ENCODE peak calls at places on chromosomes 16 and 17, in nine cellular contexts. One of them, this sample, is unnamed.

GRCh38 chr16:77963185-77964044 is 58.9 kb upstream of the CLEC3A start:
- DNase-seq in lower leg skin: no peak
- DNase-seq in NCI-H460: no peak
- DNase-seq in stimulated activated CD4-positive, alpha-beta T cell treated with anti-CD3 and anti-CD28 coated beads, Interleukin-15, amount 100 ng/mL, for 24 hours: no peak
- DNase-seq in bronchial epithelial cell: no peak
- DNase-seq in ascending aorta: no peak
- DNase-seq in SW 1271: no peak
- DNase-seq in GM12892: no peak
- DNase-seq in GM04503: no peak
- DNase-seq in this sample: no peak

GRCh38 chr16:70576431-70577255 is 53.0 kb downstream of the SF3B3 start:
- DNase-seq in lower leg skin: peak
- DNase-seq in NCI-H460: peak
- DNase-seq in stimulated activated CD4-positive, alpha-beta T cell treated with anti-CD3 and anti-CD28 coated beads, Interleukin-15, amount 100 ng/mL, for 24 hours: no peak
- DNase-seq in bronchial epithelial cell: peak
- DNase-seq in ascending aorta: peak
- DNase-seq in SW 1271: peak
- DNase-seq in GM12892: no peak
- DNase-seq in GM04503: peak
- DNase-seq in this sample: peak

GRCh38 chr17:70137451-70138230 is 31.7 kb upstream of the KCNJ2 start:
- DNase-seq in lower leg skin: peak
- DNase-seq in NCI-H460: peak
- DNase-seq in stimulated activated CD4-positive, alpha-beta T cell treated with anti-CD3 and anti-CD28 coated beads, Interleukin-15, amount 100 ng/mL, for 24 hours: peak
- DNase-seq in bronchial epithelial cell: peak
- DNase-seq in ascending aorta: peak
- DNase-seq in SW 1271: no peak
- DNase-seq in GM12892: peak
- DNase-seq in GM04503: peak
- DNase-seq in this sample: peak

GRCh38 chr17:45429338-45430005 is 3.2 kb downstream of the ARHGAP27 start:
- DNase-seq in lower leg skin: no peak
- DNase-seq in NCI-H460: no peak
- DNase-seq in stimulated activated CD4-positive, alpha-beta T cell treated with anti-CD3 and anti-CD28 coated beads, Interleukin-15, amount 100 ng/mL, for 24 hours: no peak
- DNase-seq in bronchial epithelial cell: no peak
- DNase-seq in ascending aorta: no peak
- DNase-seq in SW 1271: no peak
- DNase-seq in GM12892: no peak
- DNase-seq in GM04503: no peak
- DNase-seq in this sample: no peak

GRCh38 chr16:3220839-3221238 is 14.1 kb downstream of the ZNF200 start:
- DNase-seq in lower leg skin: no peak
- DNase-seq in NCI-H460: no peak
- DNase-seq in stimulated activated CD4-positive, alpha-beta T cell treated with anti-CD3 and anti-CD28 coated beads, Interleukin-15, amount 100 ng/mL, for 24 hours: no peak
- DNase-seq in bronchial epithelial cell: no peak
- DNase-seq in ascending aorta: no peak
- DNase-seq in SW 1271: no peak
- DNase-seq in GM12892: no peak
- DNase-seq in GM04503: no peak
- DNase-seq in this sample: no peak

GRCh38 chr16:85094176-85094805 is 18.0 kb downstream of the CIBAR2 start:
- DNase-seq in lower leg skin: no peak
- DNase-seq in NCI-H460: no peak
- DNase-seq in stimulated activated CD4-positive, alpha-beta T cell treated with anti-CD3 and anti-CD28 coated beads, Interleukin-15, amount 100 ng/mL, for 24 hours: no peak
- DNase-seq in bronchial epithelial cell: no peak
- DNase-seq in ascending aorta: no peak
- DNase-seq in SW 1271: no peak
- DNase-seq in GM12892: no peak
- DNase-seq in GM04503: no peak
- DNase-seq in this sample: no peak

GRCh38 chr16:64731891-64732290 is 390.0 kb downstream of the CDH11 start:
- DNase-seq in lower leg skin: no peak
- DNase-seq in NCI-H460: no peak
- DNase-seq in stimulated activated CD4-positive, alpha-beta T cell treated with anti-CD3 and anti-CD28 coated beads, Interleukin-15, amount 100 ng/mL, for 24 hours: no peak
- DNase-seq in bronchial epithelial cell: no peak
- DNase-seq in ascending aorta: no peak
- DNase-seq in SW 1271: no peak
- DNase-seq in GM12892: no peak
- DNase-seq in GM04503: no peak
- DNase-seq in this sample: no peak

GRCh38 chr16:10859650-10860049 is 17.4 kb upstream of the CIITA start:
- DNase-seq in lower leg skin: no peak
- DNase-seq in NCI-H460: no peak
- DNase-seq in stimulated activated CD4-positive, alpha-beta T cell treated with anti-CD3 and anti-CD28 coated beads, Interleukin-15, amount 100 ng/mL, for 24 hours: no peak
- DNase-seq in bronchial epithelial cell: peak
- DNase-seq in ascending aorta: no peak
- DNase-seq in SW 1271: no peak
- DNase-seq in GM12892: no peak
- DNase-seq in GM04503: no peak
- DNase-seq in this sample: peak

GRCh38 chr16:67432491-67432890 is 1.6 kb downstream of the HSD11B2 start:
- DNase-seq in lower leg skin: no peak
- DNase-seq in NCI-H460: no peak
- DNase-seq in stimulated activated CD4-positive, alpha-beta T cell treated with anti-CD3 and anti-CD28 coated beads, Interleukin-15, amount 100 ng/mL, for 24 hours: no peak
- DNase-seq in bronchial epithelial cell: no peak
- DNase-seq in ascending aorta: no peak
- DNase-seq in SW 1271: no peak
- DNase-seq in GM12892: no peak
- DNase-seq in GM04503: no peak
- DNase-seq in this sample: no peak

GRCh38 chr17:72151565-72152391 is 31.0 kb downstream of the SOX9 start:
- DNase-seq in lower leg skin: no peak
- DNase-seq in NCI-H460: peak
- DNase-seq in stimulated activated CD4-positive, alpha-beta T cell treated with anti-CD3 and anti-CD28 coated beads, Interleukin-15, amount 100 ng/mL, for 24 hours: no peak
- DNase-seq in bronchial epithelial cell: peak
- DNase-seq in ascending aorta: no peak
- DNase-seq in SW 1271: peak
- DNase-seq in GM12892: no peak
- DNase-seq in GM04503: no peak
- DNase-seq in this sample: no peak

GRCh38 chr16:53433930-53434435 is 288 bp upstream of the RBL2 start:
- DNase-seq in lower leg skin: no peak
- DNase-seq in NCI-H460: no peak
- DNase-seq in stimulated activated CD4-positive, alpha-beta T cell treated with anti-CD3 and anti-CD28 coated beads, Interleukin-15, amount 100 ng/mL, for 24 hours: no peak
- DNase-seq in bronchial epithelial cell: peak
- DNase-seq in ascending aorta: no peak
- DNase-seq in SW 1271: no peak
- DNase-seq in GM12892: no peak
- DNase-seq in GM04503: no peak
- DNase-seq in this sample: no peak

GRCh38 chr16:67202956-67203493 is 4.1 kb downstream of the ELMO3 start:
- DNase-seq in lower leg skin: no peak
- DNase-seq in NCI-H460: no peak
- DNase-seq in stimulated activated CD4-positive, alpha-beta T cell treated with anti-CD3 and anti-CD28 coated beads, Interleukin-15, amount 100 ng/mL, for 24 hours: no peak
- DNase-seq in bronchial epithelial cell: no peak
- DNase-seq in ascending aorta: no peak
- DNase-seq in SW 1271: no peak
- DNase-seq in GM12892: no peak
- DNase-seq in GM04503: no peak
- DNase-seq in this sample: no peak

GRCh38 chr16:56554441-56554840 is 10.4 kb upstream of the MT4 start:
- DNase-seq in lower leg skin: no peak
- DNase-seq in NCI-H460: no peak
- DNase-seq in stimulated activated CD4-positive, alpha-beta T cell treated with anti-CD3 and anti-CD28 coated beads, Interleukin-15, amount 100 ng/mL, for 24 hours: no peak
- DNase-seq in bronchial epithelial cell: no peak
- DNase-seq in ascending aorta: no peak
- DNase-seq in SW 1271: no peak
- DNase-seq in GM12892: no peak
- DNase-seq in GM04503: no peak
- DNase-seq in this sample: no peak

GRCh38 chr16:55369151-55369550 is 45.1 kb downstream of the IRX6 start:
- DNase-seq in lower leg skin: no peak
- DNase-seq in NCI-H460: no peak
- DNase-seq in stimulated activated CD4-positive, alpha-beta T cell treated with anti-CD3 and anti-CD28 coated beads, Interleukin-15, amount 100 ng/mL, for 24 hours: no peak
- DNase-seq in bronchial epithelial cell: no peak
- DNase-seq in ascending aorta: no peak
- DNase-seq in SW 1271: no peak
- DNase-seq in GM12892: no peak
- DNase-seq in GM04503: no peak
- DNase-seq in this sample: no peak

GRCh38 chr17:21522755-21523154 is 146.6 kb downstream of the KCNJ12 start:
- DNase-seq in lower leg skin: peak
- DNase-seq in NCI-H460: no peak
- DNase-seq in stimulated activated CD4-positive, alpha-beta T cell treated with anti-CD3 and anti-CD28 coated beads, Interleukin-15, amount 100 ng/mL, for 24 hours: no peak
- DNase-seq in bronchial epithelial cell: no peak
- DNase-seq in ascending aorta: no peak
- DNase-seq in SW 1271: no peak
- DNase-seq in GM12892: no peak
- DNase-seq in GM04503: no peak
- DNase-seq in this sample: no peak

GRCh38 chr17:27266228-27266627 is 27.7 kb upstream of the WSB1 start:
- DNase-seq in lower leg skin: no peak
- DNase-seq in NCI-H460: no peak
- DNase-seq in stimulated activated CD4-positive, alpha-beta T cell treated with anti-CD3 and anti-CD28 coated beads, Interleukin-15, amount 100 ng/mL, for 24 hours: no peak
- DNase-seq in bronchial epithelial cell: no peak
- DNase-seq in ascending aorta: no peak
- DNase-seq in SW 1271: no peak
- DNase-seq in GM12892: no peak
- DNase-seq in GM04503: no peak
- DNase-seq in this sample: no peak

GRCh38 chr16:56603589-56603988 is 4.8 kb upstream of the MT2A start:
- DNase-seq in lower leg skin: no peak
- DNase-seq in NCI-H460: peak
- DNase-seq in stimulated activated CD4-positive, alpha-beta T cell treated with anti-CD3 and anti-CD28 coated beads, Interleukin-15, amount 100 ng/mL, for 24 hours: peak
- DNase-seq in bronchial epithelial cell: peak
- DNase-seq in ascending aorta: no peak
- DNase-seq in SW 1271: peak
- DNase-seq in GM12892: no peak
- DNase-seq in GM04503: no peak
- DNase-seq in this sample: no peak

GRCh38 chr16:51994597-51994996 is 552.3 kb downstream of the TOX3 start:
- DNase-seq in lower leg skin: no peak
- DNase-seq in NCI-H460: no peak
- DNase-seq in stimulated activated CD4-positive, alpha-beta T cell treated with anti-CD3 and anti-CD28 coated beads, Interleukin-15, amount 100 ng/mL, for 24 hours: no peak
- DNase-seq in bronchial epithelial cell: peak
- DNase-seq in ascending aorta: no peak
- DNase-seq in SW 1271: peak
- DNase-seq in GM12892: no peak
- DNase-seq in GM04503: no peak
- DNase-seq in this sample: no peak

GRCh38 chr16:27742333-27742732 is 192.4 kb downstream of the KATNIP start:
- DNase-seq in lower leg skin: no peak
- DNase-seq in NCI-H460: no peak
- DNase-seq in stimulated activated CD4-positive, alpha-beta T cell treated with anti-CD3 and anti-CD28 coated beads, Interleukin-15, amount 100 ng/mL, for 24 hours: no peak
- DNase-seq in bronchial epithelial cell: peak
- DNase-seq in ascending aorta: no peak
- DNase-seq in SW 1271: no peak
- DNase-seq in GM12892: no peak
- DNase-seq in GM04503: no peak
- DNase-seq in this sample: no peak

GRCh38 chr17:40480501-40481003 is 20.9 kb downstream of the TNS4 start:
- DNase-seq in lower leg skin: no peak
- DNase-seq in NCI-H460: peak
- DNase-seq in stimulated activated CD4-positive, alpha-beta T cell treated with anti-CD3 and anti-CD28 coated beads, Interleukin-15, amount 100 ng/mL, for 24 hours: peak
- DNase-seq in bronchial epithelial cell: peak
- DNase-seq in ascending aorta: no peak
- DNase-seq in SW 1271: peak
- DNase-seq in GM12892: no peak
- DNase-seq in GM04503: no peak
- DNase-seq in this sample: no peak

GRCh38 chr17:81002409-81003361 is 11.0 kb downstream of the CHMP6 start:
- DNase-seq in lower leg skin: peak
- DNase-seq in NCI-H460: no peak
- DNase-seq in stimulated activated CD4-positive, alpha-beta T cell treated with anti-CD3 and anti-CD28 coated beads, Interleukin-15, amount 100 ng/mL, for 24 hours: no peak
- DNase-seq in bronchial epithelial cell: peak
- DNase-seq in ascending aorta: no peak
- DNase-seq in SW 1271: no peak
- DNase-seq in GM12892: peak
- DNase-seq in GM04503: no peak
- DNase-seq in this sample: peak

GRCh38 chr16:88810868-88811599 is 694 bp downstream of the APRT start:
- DNase-seq in lower leg skin: peak
- DNase-seq in NCI-H460: peak
- DNase-seq in stimulated activated CD4-positive, alpha-beta T cell treated with anti-CD3 and anti-CD28 coated beads, Interleukin-15, amount 100 ng/mL, for 24 hours: peak
- DNase-seq in bronchial epithelial cell: peak
- DNase-seq in ascending aorta: peak
- DNase-seq in SW 1271: peak
- DNase-seq in GM12892: peak
- DNase-seq in GM04503: no peak
- DNase-seq in this sample: peak

GRCh38 chr17:81422776-81423697 is 27.8 kb downstream of the BAHCC1 start:
- DNase-seq in lower leg skin: peak
- DNase-seq in NCI-H460: peak
- DNase-seq in stimulated activated CD4-positive, alpha-beta T cell treated with anti-CD3 and anti-CD28 coated beads, Interleukin-15, amount 100 ng/mL, for 24 hours: no peak
- DNase-seq in bronchial epithelial cell: peak
- DNase-seq in ascending aorta: peak
- DNase-seq in SW 1271: peak
- DNase-seq in GM12892: no peak
- DNase-seq in GM04503: no peak
- DNase-seq in this sample: peak

GRCh38 chr16:58127033-58127556 is 2.1 kb downstream of the CFAP20 start:
- DNase-seq in lower leg skin: no peak
- DNase-seq in NCI-H460: no peak
- DNase-seq in stimulated activated CD4-positive, alpha-beta T cell treated with anti-CD3 and anti-CD28 coated beads, Interleukin-15, amount 100 ng/mL, for 24 hours: peak
- DNase-seq in bronchial epithelial cell: peak
- DNase-seq in ascending aorta: no peak
- DNase-seq in SW 1271: peak
- DNase-seq in GM12892: no peak
- DNase-seq in GM04503: peak
- DNase-seq in this sample: no peak

GRCh38 chr16:30139895-30140481 is 17.0 kb upstream of the MAPK3 start:
- DNase-seq in lower leg skin: no peak
- DNase-seq in NCI-H460: no peak
- DNase-seq in stimulated activated CD4-positive, alpha-beta T cell treated with anti-CD3 and anti-CD28 coated beads, Interleukin-15, amount 100 ng/mL, for 24 hours: no peak
- DNase-seq in bronchial epithelial cell: no peak
- DNase-seq in ascending aorta: no peak
- DNase-seq in SW 1271: no peak
- DNase-seq in GM12892: no peak
- DNase-seq in GM04503: no peak
- DNase-seq in this sample: no peak

GRCh38 chr17:53061446-53061845 is 761.3 kb upstream of the KIF2B start:
- DNase-seq in lower leg skin: no peak
- DNase-seq in NCI-H460: no peak
- DNase-seq in stimulated activated CD4-positive, alpha-beta T cell treated with anti-CD3 and anti-CD28 coated beads, Interleukin-15, amount 100 ng/mL, for 24 hours: no peak
- DNase-seq in bronchial epithelial cell: no peak
- DNase-seq in ascending aorta: no peak
- DNase-seq in SW 1271: no peak
- DNase-seq in GM12892: no peak
- DNase-seq in GM04503: no peak
- DNase-seq in this sample: no peak

GRCh38 chr16:57634171-57634570 is 5.7 kb downstream of the ADGRG1 start:
- DNase-seq in lower leg skin: no peak
- DNase-seq in NCI-H460: no peak
- DNase-seq in stimulated activated CD4-positive, alpha-beta T cell treated with anti-CD3 and anti-CD28 coated beads, Interleukin-15, amount 100 ng/mL, for 24 hours: no peak
- DNase-seq in bronchial epithelial cell: no peak
- DNase-seq in ascending aorta: no peak
- DNase-seq in SW 1271: peak
- DNase-seq in GM12892: no peak
- DNase-seq in GM04503: no peak
- DNase-seq in this sample: no peak

GRCh38 chr16:27286446-27286845 is 17.9 kb upstream of the NSMCE1 start:
- DNase-seq in lower leg skin: peak
- DNase-seq in NCI-H460: peak
- DNase-seq in stimulated activated CD4-positive, alpha-beta T cell treated with anti-CD3 and anti-CD28 coated beads, Interleukin-15, amount 100 ng/mL, for 24 hours: no peak
- DNase-seq in bronchial epithelial cell: peak
- DNase-seq in ascending aorta: peak
- DNase-seq in SW 1271: peak
- DNase-seq in GM12892: no peak
- DNase-seq in GM04503: peak
- DNase-seq in this sample: no peak

GRCh38 chr16:47258874-47259461 is 115.2 kb upstream of the NETO2 start:
- DNase-seq in lower leg skin: no peak
- DNase-seq in NCI-H460: peak
- DNase-seq in stimulated activated CD4-positive, alpha-beta T cell treated with anti-CD3 and anti-CD28 coated beads, Interleukin-15, amount 100 ng/mL, for 24 hours: peak
- DNase-seq in bronchial epithelial cell: peak
- DNase-seq in ascending aorta: no peak
- DNase-seq in SW 1271: peak
- DNase-seq in GM12892: no peak
- DNase-seq in GM04503: no peak
- DNase-seq in this sample: no peak

GRCh38 chr16:61829631-61830030 is 206.6 kb downstream of the CDH8 start:
- DNase-seq in lower leg skin: no peak
- DNase-seq in NCI-H460: no peak
- DNase-seq in stimulated activated CD4-positive, alpha-beta T cell treated with anti-CD3 and anti-CD28 coated beads, Interleukin-15, amount 100 ng/mL, for 24 hours: no peak
- DNase-seq in bronchial epithelial cell: no peak
- DNase-seq in ascending aorta: no peak
- DNase-seq in SW 1271: no peak
- DNase-seq in GM12892: no peak
- DNase-seq in GM04503: peak
- DNase-seq in this sample: no peak

GRCh38 chr16:2250652-2251280 is 621 bp downstream of the ECI1 start:
- DNase-seq in lower leg skin: no peak
- DNase-seq in NCI-H460: no peak
- DNase-seq in stimulated activated CD4-positive, alpha-beta T cell treated with anti-CD3 and anti-CD28 coated beads, Interleukin-15, amount 100 ng/mL, for 24 hours: peak
- DNase-seq in bronchial epithelial cell: peak
- DNase-seq in ascending aorta: no peak
- DNase-seq in SW 1271: peak
- DNase-seq in GM12892: no peak
- DNase-seq in GM04503: no peak
- DNase-seq in this sample: no peak